ENCODE peak calls at places on chromosome 9, in seven cellular contexts. N is stomach, C is IMR-90, W is heart left ventricle, T is suprapubic skin, I is tibial nerve, P is uterus. B is an unnamed sample.

GRCh38 chr9:104232781-104233341 is 138.8 kb downstream of the SMC2 start:
- DNase-seq in N (no peak), W (no peak), T (no peak), P (no peak), I (no peak), C (no peak), B (no peak)

GRCh38 chr9:20811872-20812271 is 127.8 kb downstream of the FOCAD start:
- DNase-seq in N (no peak), C (peak), W (no peak), P (no peak), T (no peak), I (no peak), B (no peak)

GRCh38 chr9:131740898-131741297 is 1.0 kb upstream of the RAPGEF1 start:
- DNase-seq in I (no peak), T (no peak), C (no peak), W (no peak), N (peak), P (no peak), B (no peak)

GRCh38 chr9:136943291-136944093 is 1.0 kb downstream of the FBXW5 start:
- DNase-seq in N (peak), I (peak), P (no peak), W (no peak), T (peak), C (no peak), B (no peak)

GRCh38 chr9:68668127-68668526 is 36.9 kb upstream of the PIP5K1B start:
- DNase-seq in N (no peak), C (no peak), P (no peak), I (no peak), W (no peak), T (no peak), B (no peak)

GRCh38 chr9:95762322-95762721 is 113.2 kb upstream of the ERCC6L2 start:
- DNase-seq in P (no peak), I (no peak), C (no peak), N (no peak), W (no peak), T (no peak), B (no peak)

GRCh38 chr9:118575341-118576070 is 793.7 kb downstream of the BRINP1 start:
- DNase-seq in C (no peak), N (no peak), W (no peak), I (no peak), P (no peak), T (no peak), B (no peak)

GRCh38 chr9:134554750-134555655 is 86.6 kb upstream of the COL5A1 start:
- DNase-seq in P (no peak), T (no peak), W (peak), I (no peak), C (peak), N (no peak), B (no peak)

GRCh38 chr9:84589514-84589913 is 80.0 kb upstream of the NTRK2 start:
- DNase-seq in I (no peak), P (no peak), C (no peak), N (no peak), T (no peak), W (no peak), B (no peak)

GRCh38 chr9:133805876-133806622 is 67.9 kb upstream of the SARDH start:
- DNase-seq in T (no peak), P (no peak), I (no peak), W (no peak), C (no peak), N (no peak), B (no peak)

GRCh38 chr9:89137548-89138462 is 40.8 kb downstream of the SHC3 start:
- DNase-seq in P (peak), N (no peak), C (peak), W (no peak), T (peak), I (peak), B (no peak)

GRCh38 chr9:76500056-76500455 is 41.1 kb downstream of the GCNT1 start:
- DNase-seq in W (no peak), I (no peak), P (no peak), N (no peak), C (no peak), T (no peak), B (no peak)

GRCh38 chr9:117315236-117315635 is 99.6 kb downstream of the ASTN2 start:
- DNase-seq in P (no peak), W (no peak), T (no peak), I (no peak), C (no peak), N (peak), B (no peak)

GRCh38 chr9:95626885-95627558 is 110.3 kb upstream of the PTCH1 start:
- DNase-seq in T (peak), N (no peak), C (no peak), W (peak), I (no peak), P (peak), B (no peak)

GRCh38 chr9:100430286-100430940 is 3.5 kb downstream of the MSANTD3 start:
- DNase-seq in C (no peak), W (no peak), I (no peak), P (no peak), N (no peak), T (no peak), B (no peak)

GRCh38 chr9:89849096-89849495 is 244.3 kb downstream of the GADD45G start:
- DNase-seq in W (no peak), C (no peak), N (no peak), I (no peak), P (no peak), T (no peak), B (peak)

GRCh38 chr9:101387871-101388506 is 3.2 kb upstream of the BAAT start:
- DNase-seq in I (no peak), P (no peak), N (no peak), C (peak), T (no peak), W (no peak), B (no peak)

DNA sequence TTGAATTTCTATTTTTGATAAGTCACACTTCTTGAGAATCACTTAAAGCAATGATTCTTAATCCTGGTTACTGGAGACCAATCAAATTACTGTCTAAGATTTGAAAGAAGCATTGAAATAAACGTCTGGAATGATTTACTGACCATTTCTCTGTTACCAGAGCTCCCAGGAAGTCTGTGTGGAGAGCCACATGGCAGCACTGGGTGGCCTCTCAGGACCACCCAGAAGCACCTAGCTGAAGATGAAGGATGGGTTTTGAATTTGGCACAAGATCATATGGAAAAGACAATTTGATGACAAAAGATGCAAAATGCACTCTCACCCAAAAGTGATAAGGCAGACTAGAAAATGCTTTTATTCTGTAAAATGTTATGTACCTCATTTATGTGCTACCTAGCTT is 30.4 kb downstream of the IARS1 start:
- DNase-seq in C (no peak), P (no peak), W (no peak), N (no peak), I (no peak), T (no peak), B (no peak)
- TF ChIP-seq POLR2A in C (no peak), P (no peak), W (no peak), N (no peak), I (no peak), T (no peak), B (no peak)

DNA sequence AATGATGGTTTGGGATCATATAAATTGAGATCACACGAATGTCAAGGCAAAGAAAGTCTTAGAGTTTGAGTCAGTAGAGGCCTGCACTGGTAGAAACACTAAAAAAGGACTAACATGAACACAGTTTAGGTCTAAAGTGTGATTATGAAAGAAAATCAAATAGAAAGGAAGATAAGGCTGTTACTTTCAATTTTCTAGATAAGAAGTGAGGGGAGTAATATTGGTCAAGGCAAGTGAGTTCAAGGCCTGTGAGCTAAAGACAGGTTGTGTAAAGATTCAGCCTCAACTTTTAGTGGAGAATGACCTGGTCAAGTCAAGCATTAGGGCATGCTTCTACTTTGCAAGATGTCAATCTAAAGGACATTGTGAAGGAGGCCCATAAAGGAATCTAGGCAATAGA is 19.0 kb downstream of the VLDLR start:
- DNase-seq in C (no peak), N (no peak), W (no peak), T (no peak), I (no peak), P (no peak), B (no peak)
- H3K27ac ChIP-seq in C (no peak), N (peak), W (no peak), T (no peak), I (no peak), P (no peak), B (no peak)

DNA sequence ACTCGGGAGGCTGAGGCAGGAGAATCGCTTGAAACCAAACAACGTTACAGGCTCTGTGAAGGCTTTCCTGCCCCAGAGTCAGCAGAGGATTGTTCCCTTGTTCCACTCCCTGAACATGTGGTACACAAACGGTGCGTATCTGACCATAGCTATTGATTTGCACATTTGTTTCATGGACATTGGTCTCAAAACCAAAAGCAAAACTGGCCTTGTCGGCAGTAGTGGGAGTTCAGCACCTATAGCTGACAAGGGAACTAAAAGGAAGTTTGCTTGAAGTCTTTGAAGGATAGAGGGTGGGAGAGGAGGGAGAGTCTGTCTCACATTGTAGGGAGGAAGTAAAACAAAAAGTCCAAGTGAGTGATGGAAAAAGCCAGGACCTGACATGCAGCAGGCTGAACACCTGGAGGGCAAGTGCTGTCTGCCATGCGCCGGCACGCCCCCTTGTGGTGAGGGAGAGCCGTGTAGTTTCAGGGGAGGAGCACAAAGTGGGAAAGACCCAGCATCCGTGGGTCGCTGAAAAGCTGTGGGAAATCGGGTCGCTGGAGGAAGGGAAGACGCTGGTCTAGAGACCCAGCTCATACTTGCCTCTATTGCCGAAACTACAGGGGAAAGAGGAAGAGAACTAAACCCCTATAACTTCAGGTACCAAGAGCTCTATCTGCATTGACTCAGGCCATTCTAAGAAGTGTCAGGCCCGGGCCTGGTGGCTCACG is 58.0 kb downstream of the RAD23B start:
- DNase-seq in N (peak), W (peak), P (peak), I (peak), C (peak), T (peak), B (peak)
- H3K4me3 ChIP-seq in N (no peak), W (no peak), P (no peak), I (no peak), C (no peak), T (no peak), B (peak)

GRCh38 chr9:128688501-128689292 is at the start of gene SET:
- DNase-seq in C (peak), I (peak), P (peak), T (peak), W (peak), N (peak), B (peak)
- TF ChIP-seq POLR2A in C (no peak), I (peak), P (peak), T (peak), W (peak), N (no peak), B (no peak)

GRCh38 chr9:125161284-125161918 is 18.1 kb upstream of the SCAI start:
- DNase-seq in W (no peak), T (no peak), N (no peak), C (no peak), P (no peak), I (no peak), B (no peak)
- H3K27ac ChIP-seq in W (no peak), T (peak), N (peak), C (peak), P (no peak), I (no peak), B (peak)

DNA sequence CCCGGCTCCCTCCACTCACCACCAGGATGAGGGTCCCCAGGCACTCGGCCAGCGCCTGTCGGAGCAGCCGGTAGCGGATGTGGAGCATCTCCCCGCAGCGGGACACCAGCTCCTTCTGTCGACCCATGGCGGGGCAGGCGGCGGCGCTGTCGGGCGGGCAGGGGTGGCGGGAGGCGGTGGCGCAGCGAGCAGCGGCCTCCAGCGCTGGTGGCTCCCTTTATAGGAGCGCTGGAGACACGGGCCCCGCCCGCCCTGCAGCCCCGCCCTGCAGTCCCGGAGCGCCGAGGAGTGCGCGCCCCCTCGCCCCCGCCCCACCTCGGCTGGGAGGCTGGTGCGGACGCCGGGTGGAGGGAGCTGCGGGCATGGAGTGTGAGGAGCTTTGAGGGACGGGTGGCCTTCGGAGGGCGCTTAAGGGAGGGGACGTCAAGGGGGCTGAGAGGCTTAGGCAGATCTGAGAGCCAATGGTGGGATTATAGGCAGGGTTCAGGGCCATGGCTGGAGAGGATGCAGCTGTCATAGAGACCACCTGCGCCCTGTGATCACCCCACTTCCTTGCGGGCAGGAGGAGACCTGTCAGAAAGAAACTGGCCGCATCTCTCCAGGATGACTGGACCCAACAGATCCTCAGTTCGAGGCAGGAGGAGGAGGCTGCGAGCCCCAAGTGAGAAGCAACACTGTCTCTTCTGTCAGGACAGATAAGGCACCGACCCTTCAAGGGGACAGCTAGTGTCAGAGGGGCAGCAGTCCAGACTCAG is at the start of gene AQP3:
- DNase-seq in T (peak), I (peak), P (peak), N (peak), W (peak), C (no peak), B (peak)
- H3K4me3 ChIP-seq in T (peak), I (peak), P (peak), N (peak), W (peak), C (peak), B (peak)

DNA sequence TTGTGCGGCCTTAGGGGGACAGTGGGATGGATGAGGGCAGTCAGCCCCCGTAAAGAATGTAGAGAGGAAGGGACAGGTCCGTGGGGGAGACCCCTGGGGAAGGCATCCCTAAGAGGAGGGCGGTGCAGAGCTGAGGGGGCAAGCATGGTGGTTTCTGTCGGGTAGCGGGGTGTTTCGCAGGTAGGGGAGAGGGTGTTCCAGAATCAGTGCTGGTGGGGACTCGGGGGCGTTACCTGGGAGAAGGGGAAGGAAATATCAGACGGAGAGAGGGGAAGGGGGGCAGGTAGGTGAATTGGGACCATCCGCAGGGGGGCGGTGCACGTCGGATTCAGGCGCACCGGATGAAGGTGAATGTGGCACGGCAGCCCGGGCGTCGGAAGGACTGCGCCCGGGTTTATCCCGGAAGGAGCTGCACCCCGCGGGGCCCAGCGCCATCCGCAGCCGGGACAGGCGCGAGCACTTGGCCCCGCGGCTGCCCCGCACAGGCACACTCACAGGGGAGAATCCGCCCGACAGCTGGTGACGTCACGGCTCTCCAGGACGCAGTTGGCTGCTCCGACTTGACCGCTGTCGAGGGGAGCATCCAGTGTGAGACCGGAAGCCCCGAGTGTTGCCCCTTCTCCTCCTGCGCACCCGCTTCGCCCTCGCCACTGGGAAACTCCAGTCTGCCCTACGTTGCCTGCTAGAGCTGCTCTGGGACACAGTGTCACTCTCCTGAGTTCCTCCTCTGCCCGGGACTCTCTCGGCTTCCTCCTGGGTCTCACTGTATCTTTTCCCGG is 1.3 kb downstream of the CD72 start:
- DNase-seq in N (peak), P (peak), I (no peak), C (peak), W (peak), T (peak), B (peak)
- TF ChIP-seq POLR2A in N (no peak), P (no peak), I (no peak), C (no peak), W (no peak), T (no peak), B (no peak)

DNA sequence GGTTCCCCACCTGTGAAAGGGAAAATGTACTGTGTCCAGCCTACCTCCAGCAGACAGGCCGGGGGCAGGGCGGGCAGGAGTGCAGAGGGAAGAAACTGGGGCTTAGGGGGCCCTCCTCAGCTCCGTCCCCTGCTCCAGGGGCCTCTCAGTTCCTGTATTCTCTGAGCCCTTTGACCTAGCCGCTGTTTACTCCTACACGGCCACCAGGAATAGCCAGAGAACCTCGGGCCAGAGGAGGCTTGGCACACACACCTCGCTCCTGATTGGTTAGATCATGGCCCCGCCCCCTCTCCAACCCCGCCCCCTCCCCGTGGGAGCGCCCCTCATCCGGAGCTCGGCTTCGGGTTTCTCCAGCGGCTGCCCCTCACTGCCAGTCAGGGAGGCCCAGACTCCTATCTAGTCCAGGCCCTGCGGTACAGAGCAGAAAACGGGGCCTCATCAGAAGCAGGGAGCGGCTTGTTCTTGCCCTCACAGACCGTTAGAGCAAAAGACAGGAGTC is 2.2 kb downstream of the ST6GALNAC6 start:
- DNase-seq in I (peak), N (peak), C (peak), P (peak), W (peak), T (peak), B (peak)
- H3K27ac ChIP-seq in I (peak), N (peak), C (peak), P (peak), W (peak), T (peak), B (peak)

GRCh38 chr9:78133751-78134150 is 102.1 kb upstream of the CEP78 start:
- DNase-seq in W (no peak), T (no peak), C (no peak), P (no peak), N (no peak), I (no peak), B (no peak)

GRCh38 chr9:78130853-78131252 is 99.2 kb upstream of the GNAQ start:
- DNase-seq in C (no peak), P (no peak), W (no peak), I (no peak), N (no peak), T (no peak), B (no peak)

GRCh38 chr9:78131969-78132687 is 100.5 kb upstream of the GNAQ start:
- DNase-seq in P (no peak), C (no peak), T (no peak), W (no peak), I (no peak), N (no peak), B (no peak)

GRCh38 chr9:78130004-78130403 is 98.4 kb upstream of the GNAQ start:
- DNase-seq in T (no peak), C (no peak), W (no peak), I (no peak), N (no peak), P (no peak), B (no peak)

DNA sequence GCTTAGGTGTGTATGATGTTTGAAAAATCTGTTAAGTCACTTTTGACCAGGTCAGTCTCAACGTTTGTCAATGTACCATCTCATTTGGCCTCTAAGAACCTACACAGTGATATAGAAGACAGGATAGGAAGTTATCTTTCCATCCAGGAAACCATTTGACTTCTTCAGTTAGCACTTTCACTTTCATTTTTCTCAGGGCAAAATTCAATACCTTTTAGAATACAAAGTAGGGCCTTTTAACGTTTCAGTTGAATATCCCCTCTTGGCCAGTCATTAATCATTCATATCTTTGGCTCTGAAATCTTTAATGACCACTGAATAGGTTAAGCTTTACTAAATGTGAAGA is 101.0 kb upstream of the GNAQ start:
- DNase-seq in C (no peak), N (no peak), W (no peak), T (no peak), P (no peak), I (no peak), B (no peak)
- H3K4me3 ChIP-seq in C (peak), N (peak), W (no peak), T (no peak), P (no peak), I (no peak), B (no peak)